ENCODE peak calls at places on chromosomes 11 and 22, in four cellular contexts. M is H1, O is IMR-90, C is mesendoderm. L is an unnamed sample.

GRCh38 chr11:94769897-94770296 is 1.7 kb downstream of the AMOTL1 start:
- DNase-seq in M (no peak), O (no peak), C (no peak), L (no peak)

GRCh38 chr11:24155792-24156191 is 341.1 kb upstream of the LUZP2 start:
- DNase-seq in M (no peak), O (no peak), C (peak; percentile 44), L (no peak)

GRCh38 chr11:57751676-57752253 is at the start of gene BTBD18:
- DNase-seq in M (peak; percentile 54), O (peak; percentile 58), C (peak; percentile 84), L (peak; percentile 72)

GRCh38 chr22:20413217-20414058 is 19.5 kb downstream of the ZNF74 start:
- DNase-seq in M (no peak), O (no peak), C (no peak), L (no peak)

GRCh38 chr11:10612217-10612862 is 43.9 kb upstream of the LYVE1 start:
- DNase-seq in M (no peak), O (no peak), C (no peak), L (no peak)

GRCh38 chr11:96095884-96096301 is 172.0 kb upstream of the MTMR2 start:
- DNase-seq in M (no peak), O (no peak), C (no peak), L (no peak)

GRCh38 chr11:66845143-66845875 is 2.1 kb downstream of the RCE1 start:
- DNase-seq in M (no peak), O (no peak), C (no peak), L (no peak)

GRCh38 chr11:89015614-89016013 is 50.2 kb downstream of the GRM5 start:
- DNase-seq in M (no peak), O (no peak), C (no peak), L (no peak)

GRCh38 chr11:70918242-70918641 is 334.1 kb downstream of the SHANK2 start:
- DNase-seq in M (no peak), O (no peak), C (no peak), L (no peak)

GRCh38 chr11:121533556-121534050 is 80.8 kb upstream of the SORL1-AS1 start:
- DNase-seq in M (no peak), O (no peak), C (no peak), L (no peak)

GRCh38 chr22:18144105-18144504 is 5.9 kb upstream of the USP18 start:
- DNase-seq in M (no peak), O (no peak), C (no peak), L (no peak)

GRCh38 chr22:36362819-36363377 is 24.9 kb downstream of the MYH9 start:
- DNase-seq in M (no peak), O (no peak), C (no peak), L (peak; percentile 60)

GRCh38 chr11:134509381-134510068 is 97.5 kb upstream of the B3GAT1 start:
- DNase-seq in M (no peak), O (no peak), C (no peak), L (no peak)

GRCh38 chr22:17862646-17863181 is 88.4 kb upstream of the BID start:
- DNase-seq in M (no peak), O (no peak), C (no peak), L (no peak)

GRCh38 chr22:31490496-31490925 is 869 bp upstream of the EIF4ENIF1 start:
- DNase-seq in M (peak; percentile 50), O (peak; percentile 79), C (peak; percentile 68), L (peak; percentile 88)

GRCh38 chr11:59787255-59787588 is 23.4 kb downstream of the MRPL16 start:
- DNase-seq in M (no peak), O (no peak), C (no peak), L (no peak)

GRCh38 chr11:64181506-64182411 is 4.2 kb upstream of the STIP1 start:
- DNase-seq in M (peak; percentile 68), O (peak; percentile 93), C (peak; percentile 88), L (peak; percentile 96)

GRCh38 chr22:39449708-39450107 is 7.1 kb upstream of the MGAT3 start:
- DNase-seq in M (no peak), O (no peak), C (no peak), L (no peak)

GRCh38 chr11:10792385-10793068 is 16.2 kb downstream of the EIF4G2 start:
- DNase-seq in M (peak; percentile 99), O (peak; percentile 62), C (peak; percentile 90), L (peak; percentile 76)

GRCh38 chr22:31445642-31446041 is 44.0 kb downstream of the EIF4ENIF1 start:
- DNase-seq in M (no peak), O (no peak), C (no peak), L (no peak)

GRCh38 chr11:118872403-118872821 is 11.3 kb upstream of the CXCR5 start:
- DNase-seq in M (no peak), O (no peak), C (no peak), L (no peak)

GRCh38 chr11:8989411-8989810 is 14.4 kb downstream of the NRIP3 start:
- DNase-seq in M (no peak), O (peak; percentile 57), C (peak; percentile 80), L (peak; percentile 29)

GRCh38 chr11:67058506-67058905 is 1.9 kb downstream of the RHOD start:
- DNase-seq in M (no peak), O (no peak), C (peak; percentile 64), L (no peak)

GRCh38 chr11:128483211-128483788 is 104.1 kb downstream of the ETS1 start:
- DNase-seq in M (no peak), O (no peak), C (no peak), L (no peak)

GRCh38 chr11:8267831-8268529 is 4.3 kb upstream of the LMO1 start:
- DNase-seq in M (peak; percentile 73), O (no peak), C (no peak), L (no peak)

GRCh38 chr11:75509201-75509600 is 16.5 kb downstream of the GDPD5 start:
- DNase-seq in M (no peak), O (no peak), C (no peak), L (no peak)

GRCh38 chr11:75505966-75506692 is 19.6 kb downstream of the GDPD5 start:
- DNase-seq in M (no peak), O (no peak), C (no peak), L (no peak)

GRCh38 chr11:75507571-75507970 is 18.2 kb downstream of the GDPD5 start:
- DNase-seq in M (no peak), O (no peak), C (no peak), L (no peak)

GRCh38 chr11:75506827-75507226 is 18.9 kb downstream of the GDPD5 start:
- DNase-seq in M (no peak), O (no peak), C (no peak), L (no peak)

GRCh38 chr11:75508051-75508561 is 17.6 kb downstream of the GDPD5 start:
- DNase-seq in M (no peak), O (no peak), C (no peak), L (no peak)
- H3K4me2 ChIP-seq in M (no peak overlapping the region), O (no peak overlapping the region), C (no peak overlapping the region), L (no peak overlapping the region)

DNA sequence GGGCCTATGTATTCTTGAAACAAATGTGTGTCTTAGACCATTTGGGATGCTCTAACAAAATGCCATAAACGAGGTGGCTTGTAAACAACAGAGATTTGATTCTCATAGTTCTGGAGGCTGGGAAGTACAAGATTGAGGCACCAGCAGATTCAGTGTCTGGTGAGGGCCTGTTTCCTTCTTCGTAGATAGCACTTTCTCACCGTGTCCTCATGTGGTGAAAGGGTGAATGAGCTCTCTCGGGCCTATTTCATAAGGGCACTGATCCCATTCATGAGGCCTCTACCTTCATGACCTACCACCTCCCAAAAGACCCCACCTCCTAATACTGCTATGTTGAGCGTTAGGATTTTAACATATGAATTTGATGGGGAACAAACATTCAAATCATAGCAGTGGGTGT is 6.4 kb upstream of the NNMT start:
- DNase-seq in M (no peak), O (no peak), C (no peak), L (no peak)
- H4K8ac ChIP-seq in M (no peak overlapping the region), O (no peak overlapping the region), C (no peak overlapping the region), L (peak overlapping the region; percentile 81)

GRCh38 chr11:393219-394033 is 583 bp upstream of the PKP3 start:
- DNase-seq in M (no peak), O (peak; percentile 78), C (no peak), L (peak; percentile 86)
- H2BK5ac ChIP-seq in M (peak overlapping the region; percentile 81), O (peak overlapping the region; percentile 88), C (no peak overlapping the region), L (no peak overlapping the region)

DNA sequence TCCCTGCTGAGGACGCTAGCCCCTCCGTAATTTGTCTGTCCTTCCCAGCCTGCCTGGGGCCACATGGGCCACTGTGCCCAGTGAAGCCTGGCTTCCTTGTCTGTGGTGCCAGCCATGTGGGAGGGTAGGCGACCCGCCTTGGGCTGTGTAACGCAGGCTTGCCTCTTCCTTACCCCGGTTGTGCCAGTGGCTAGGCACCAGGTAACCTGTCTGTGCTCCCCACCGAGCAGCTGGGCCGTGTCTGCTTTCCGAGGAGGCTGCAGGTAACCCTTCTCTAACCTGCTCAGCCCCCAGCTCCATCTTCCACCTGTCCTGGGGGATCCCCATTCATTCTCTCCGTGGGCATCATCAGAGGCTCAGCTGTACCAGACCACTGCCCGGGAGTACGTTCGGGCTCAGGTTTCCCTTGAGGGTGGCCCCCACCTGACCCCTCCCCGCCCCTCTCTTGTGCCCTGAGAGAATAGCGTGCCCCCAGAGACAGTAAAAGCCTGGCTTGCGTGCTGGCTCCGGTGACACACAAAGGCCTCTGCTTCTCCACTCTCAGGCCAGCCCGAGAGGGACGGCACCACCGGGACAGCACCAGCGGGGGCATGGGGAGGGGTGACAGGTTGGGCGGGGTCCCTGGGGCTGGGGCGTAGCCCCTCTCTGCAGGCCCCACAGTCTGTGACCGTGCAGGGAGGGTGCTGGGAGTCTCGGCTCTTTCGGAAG is 79.1 kb downstream of the CDKN1C start:
- DNase-seq in M (peak; percentile 49), O (no peak), C (no peak), L (no peak)
- H3K4me2 ChIP-seq in M (no peak overlapping the region), O (no peak overlapping the region), C (no peak overlapping the region), L (no peak overlapping the region)